ENCODE peak calls at places on chromosomes 6 and 20, in five cellular contexts. One of them, this sample, is unnamed.

GRCh38 chr6:129370268-129370916 is 339.6 kb downstream of the ARHGAP18 start:
- DNase-seq in testis: peak; percentile 67
- DNase-seq in Panc1: peak; percentile 20
- DNase-seq in left ventricle myocardium inferior: peak; percentile 18
- DNase-seq in A549: peak; percentile 1
- DNase-seq in this sample: peak; percentile 18

GRCh38 chr6:30955367-30956042 is 14.7 kb downstream of the MUCL3 start:
- DNase-seq in A549: no peak
- DNase-seq in Panc1: no peak
- DNase-seq in testis: peak; percentile 61
- DNase-seq in left ventricle myocardium inferior: peak; percentile 65
- DNase-seq in this sample: peak; percentile 88

GRCh38 chr6:161436106-161436876 is 162.4 kb upstream of the AGPAT4 start:
- DNase-seq in left ventricle myocardium inferior: no peak
- DNase-seq in Panc1: no peak
- DNase-seq in A549: no peak
- DNase-seq in testis: no peak
- DNase-seq in this sample: no peak

GRCh38 chr6:119620846-119621570 is 271.4 kb upstream of the MAN1A1 start:
- DNase-seq in left ventricle myocardium inferior: no peak
- DNase-seq in Panc1: no peak
- DNase-seq in A549: no peak
- DNase-seq in testis: no peak
- DNase-seq in this sample: no peak

GRCh38 chr6:19538086-19538485 is 299.1 kb upstream of the ID4 start:
- DNase-seq in Panc1: no peak
- DNase-seq in A549: no peak
- DNase-seq in left ventricle myocardium inferior: no peak
- DNase-seq in testis: no peak
- DNase-seq in this sample: no peak

GRCh38 chr6:168640738-168641137 is 199.8 kb downstream of the SMOC2 start:
- DNase-seq in Panc1: no peak
- DNase-seq in left ventricle myocardium inferior: no peak
- DNase-seq in A549: no peak
- DNase-seq in testis: peak; percentile 55
- DNase-seq in this sample: no peak

GRCh38 chr6:133632206-133632605 is 256.7 kb upstream of the TCF21 start:
- DNase-seq in Panc1: no peak
- DNase-seq in left ventricle myocardium inferior: no peak
- DNase-seq in testis: no peak
- DNase-seq in A549: no peak
- DNase-seq in this sample: no peak

GRCh38 chr20:47428164-47428563 is 71.7 kb upstream of the ZMYND8 start:
- DNase-seq in A549: no peak
- DNase-seq in left ventricle myocardium inferior: no peak
- DNase-seq in testis: no peak
- DNase-seq in Panc1: no peak
- DNase-seq in this sample: no peak

GRCh38 chr20:10300582-10301108 is 82.0 kb downstream of the SNAP25 start:
- DNase-seq in testis: no peak
- DNase-seq in left ventricle myocardium inferior: no peak
- DNase-seq in A549: no peak
- DNase-seq in Panc1: no peak
- DNase-seq in this sample: no peak

GRCh38 chr20:22560817-22561216 is 23.6 kb downstream of the FOXA2 start:
- DNase-seq in Panc1: no peak
- DNase-seq in left ventricle myocardium inferior: no peak
- DNase-seq in A549: no peak
- DNase-seq in testis: no peak
- DNase-seq in this sample: no peak

GRCh38 chr20:22561965-22562581 is 22.3 kb downstream of the FOXA2 start:
- DNase-seq in Panc1: no peak
- DNase-seq in testis: no peak
- DNase-seq in left ventricle myocardium inferior: no peak
- DNase-seq in A549: no peak
- DNase-seq in this sample: no peak

GRCh38 chr20:22559711-22560305 is 24.6 kb downstream of the FOXA2 start:
- DNase-seq in A549: no peak
- DNase-seq in testis: no peak
- DNase-seq in left ventricle myocardium inferior: no peak
- DNase-seq in Panc1: no peak
- DNase-seq in this sample: no peak

GRCh38 chr20:22562620-22563019 is 21.8 kb downstream of the FOXA2 start:
- DNase-seq in left ventricle myocardium inferior: no peak
- DNase-seq in testis: no peak
- DNase-seq in A549: no peak
- DNase-seq in Panc1: no peak
- DNase-seq in this sample: no peak

DNA sequence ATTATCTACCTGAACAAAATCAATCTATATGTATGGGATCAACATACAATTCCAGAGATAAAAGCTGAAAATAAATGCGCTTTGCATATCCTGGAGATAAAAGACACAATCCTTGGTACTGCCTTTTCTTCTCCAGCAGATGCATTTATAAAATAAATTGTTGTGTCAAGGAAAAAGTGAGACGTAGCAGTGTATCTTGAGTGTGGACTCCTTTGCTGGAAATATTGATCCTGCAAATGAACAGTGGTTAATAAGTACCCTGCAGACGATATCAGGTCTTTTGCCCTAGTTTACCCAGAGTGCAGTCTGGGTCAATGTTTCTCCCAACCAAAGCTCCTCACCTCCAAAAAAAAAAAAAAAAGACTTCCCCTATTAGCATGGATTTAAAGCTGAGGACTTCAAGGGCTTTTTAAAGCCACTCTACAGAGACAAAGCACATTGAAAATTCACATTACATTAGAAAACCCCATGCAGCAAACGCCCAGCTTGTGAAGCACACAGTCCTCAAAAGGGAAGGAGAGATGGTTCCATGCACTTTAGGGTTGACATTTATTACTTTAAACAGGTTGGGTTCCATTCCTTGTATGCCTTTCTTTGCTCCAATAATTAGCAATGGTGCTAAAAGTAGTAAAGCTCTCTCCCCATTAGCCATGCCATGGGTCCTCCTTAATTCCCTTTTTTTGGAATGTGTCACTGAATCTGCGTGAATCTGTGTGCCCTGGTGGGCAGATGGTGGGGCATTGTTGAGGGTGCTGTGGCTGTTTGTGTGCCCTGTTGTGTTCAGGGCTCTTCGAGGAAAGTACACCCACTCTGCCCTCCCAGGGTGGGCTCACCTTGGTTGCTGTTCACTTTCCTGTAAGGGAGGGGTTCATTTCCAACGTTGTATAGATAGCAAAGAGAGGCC is 21.1 kb downstream of the FOXA2 start:
- DNase-seq in Panc1: no peak
- DNase-seq in A549: no peak
- DNase-seq in testis: no peak
- DNase-seq in left ventricle myocardium inferior: no peak
- DNase-seq in this sample: no peak
- H3K4me1 ChIP-seq in Panc1: peaks cover 10% of the 10 kb centered on the region
- H3K4me1 ChIP-seq in A549: no peaks in the 10 kb centered on the region
- H3K4me1 ChIP-seq in testis: no peaks in the 10 kb centered on the region
- H3K4me1 ChIP-seq in left ventricle myocardium inferior: peaks cover 4% of the 10 kb centered on the region
- H3K4me1 ChIP-seq in this sample: no peaks in the 10 kb centered on the region

DNA sequence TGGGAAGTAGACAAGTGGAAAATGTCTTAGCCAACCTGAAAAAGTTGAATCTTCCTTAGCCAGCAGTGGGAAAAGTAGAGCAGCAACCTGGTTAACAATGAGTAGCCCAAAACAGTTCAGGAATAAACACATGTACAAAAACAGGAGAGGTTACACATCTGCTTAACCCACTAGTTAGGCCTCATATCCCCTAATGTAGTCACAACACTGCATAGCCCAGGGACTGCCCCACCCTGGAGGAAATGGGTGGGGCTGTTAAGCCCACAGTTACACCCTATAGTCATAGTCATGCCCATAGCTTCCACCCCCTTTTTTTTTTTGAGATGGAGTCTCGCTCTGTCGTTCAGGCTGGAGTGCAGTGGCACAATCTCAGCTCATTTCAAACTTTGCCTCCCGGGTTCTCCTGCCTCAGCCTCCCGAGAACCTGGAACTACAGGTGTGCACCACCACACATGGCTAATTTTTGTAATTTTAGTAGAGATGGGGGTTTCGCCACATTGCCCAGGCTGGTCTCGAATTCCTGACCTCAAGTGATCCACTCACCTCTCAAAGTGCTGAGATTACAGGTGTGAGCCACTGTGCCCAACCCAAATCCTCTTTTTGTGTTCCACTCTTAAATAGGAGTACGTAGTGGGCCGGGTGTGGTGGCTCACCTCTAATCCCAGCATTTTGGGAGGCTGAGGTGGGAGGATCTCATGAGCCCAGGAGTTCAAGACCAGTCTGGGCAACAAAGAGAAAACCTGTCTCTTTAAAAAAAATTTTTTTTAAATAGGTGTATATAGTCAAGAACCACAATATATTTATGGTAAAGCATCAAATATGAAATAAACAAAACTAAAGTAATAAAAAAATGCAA is 24.5 kb downstream of the ILRUN start:
- DNase-seq in Panc1: no peak
- DNase-seq in left ventricle myocardium inferior: no peak
- DNase-seq in A549: no peak
- DNase-seq in testis: no peak
- DNase-seq in this sample: peak; percentile 36
- H3K4me3 ChIP-seq in Panc1: no peak overlapping the region
- H3K4me3 ChIP-seq in left ventricle myocardium inferior: no peak overlapping the region
- H3K4me3 ChIP-seq in A549: no peak overlapping the region
- H3K4me3 ChIP-seq in testis: no peak overlapping the region
- H3K4me3 ChIP-seq in this sample: no peak overlapping the region

GRCh38 chr20:49682278-49682677 is 31.4 kb downstream of the B4GALT5 start:
- DNase-seq in Panc1: no peak
- DNase-seq in testis: no peak
- DNase-seq in A549: no peak
- DNase-seq in left ventricle myocardium inferior: no peak
- DNase-seq in this sample: no peak
- H3K4me1 ChIP-seq in Panc1: peaks cover 47% of the 10 kb centered on the region
- H3K4me1 ChIP-seq in testis: peaks cover 46% of the 10 kb centered on the region
- H3K4me1 ChIP-seq in A549: peaks cover 100% of the 10 kb centered on the region
- H3K4me1 ChIP-seq in left ventricle myocardium inferior: peaks cover 74% of the 10 kb centered on the region
- H3K4me1 ChIP-seq in this sample: peaks cover 15% of the 10 kb centered on the region

DNA sequence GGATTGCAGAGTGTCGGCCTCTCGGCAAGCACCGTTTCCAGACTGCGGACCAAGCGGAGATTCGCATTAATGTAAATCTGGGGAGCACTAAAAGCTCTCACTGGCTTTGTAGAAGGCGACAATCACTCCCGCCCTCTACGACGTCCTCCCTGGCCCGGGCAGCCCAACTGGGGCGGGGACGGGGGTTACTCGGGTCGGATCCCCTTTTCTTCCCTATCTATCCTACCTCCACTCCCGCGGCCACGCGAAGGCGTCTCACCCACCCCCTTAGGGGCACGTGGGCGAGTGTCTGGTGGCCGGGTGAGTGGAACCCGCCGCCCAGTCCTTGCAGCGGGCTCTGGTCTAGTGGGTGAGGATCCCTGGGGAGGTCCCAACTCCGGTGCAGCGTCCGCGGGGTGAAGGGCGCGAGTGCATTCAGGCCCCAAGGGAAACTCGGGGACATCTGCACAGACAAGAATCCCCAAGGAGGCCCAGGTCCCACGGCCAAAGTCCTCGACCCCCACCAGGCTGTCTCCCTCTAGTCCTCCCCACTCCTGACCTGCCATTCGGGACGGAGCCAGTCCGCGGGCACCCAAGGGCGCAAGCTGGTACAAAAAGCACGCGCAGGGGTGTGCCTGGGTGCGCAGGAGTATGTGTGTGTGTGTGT is 42.4 kb upstream of the OSTM1 start:
- DNase-seq in testis: no peak
- DNase-seq in left ventricle myocardium inferior: no peak
- DNase-seq in Panc1: no peak
- DNase-seq in A549: no peak
- DNase-seq in this sample: peak; percentile 56
- H3K4me3 ChIP-seq in testis: no peak overlapping the region
- H3K4me3 ChIP-seq in left ventricle myocardium inferior: peak overlapping the region; percentile 76
- H3K4me3 ChIP-seq in Panc1: no peak overlapping the region
- H3K4me3 ChIP-seq in A549: no peak overlapping the region
- H3K4me3 ChIP-seq in this sample: no peak overlapping the region